ENCODE peak calls at places on chromosomes 5 and 9, in five cellular contexts. R is cardiac fibroblast; X is activated effector memory CD4-positive, alpha-beta T cell treated with anti-CD3 and anti-CD28 coated beads, Interleukin-2, amount 50 U/mL, for 16 hours; V is aorta; Y is AG09319. S is an unnamed sample.

GRCh38 chr5:139272471-139273321 is 20.8 kb upstream of the MATR3 start:
- DNase-seq in Y (no peak), R (no peak), X (no peak), V (no peak), S (no peak)

GRCh38 chr5:169013208-169013728 is 287.7 kb downstream of the SLIT3 start:
- DNase-seq in V (no peak), X (no peak), R (no peak), Y (no peak), S (no peak)

GRCh38 chr5:171908638-171909037 is 97.8 kb downstream of the FBXW11 start:
- DNase-seq in V (no peak), Y (no peak), X (no peak), R (no peak), S (no peak)

GRCh38 chr5:177455036-177455660 is 8.5 kb downstream of the PRR7 start:
- DNase-seq in Y (no peak), X (peak), V (peak), R (peak), S (peak)

GRCh38 chr5:140591747-140592372 is 27.2 kb downstream of the SLC35A4 start:
- DNase-seq in R (peak), V (no peak), Y (no peak), X (no peak), S (no peak)

GRCh38 chr5:16913840-16914435 is 22.1 kb downstream of the MYO10 start:
- DNase-seq in V (no peak), R (no peak), X (no peak), Y (no peak), S (no peak)

GRCh38 chr9:121778252-121779225 is 127.1 kb downstream of the DAB2IP start:
- DNase-seq in Y (no peak), X (no peak), V (no peak), R (no peak), S (no peak)

GRCh38 chr9:68546596-68547390 is 6.1 kb upstream of the TMEM252 start:
- DNase-seq in R (no peak), V (no peak), Y (no peak), X (no peak), S (no peak)

GRCh38 chr9:18447131-18447530 is 26.8 kb upstream of the ADAMTSL1 start:
- DNase-seq in V (peak), R (peak), Y (no peak), X (no peak), S (no peak)

GRCh38 chr5:133053463-133053862 is 1.6 kb downstream of the HSPA4 start:
- DNase-seq in V (no peak), X (no peak), Y (no peak), R (no peak), S (no peak)

GRCh38 chr5:97085126-97085786 is 57.2 kb downstream of the LIX1 start:
- DNase-seq in V (no peak), X (no peak), R (no peak), Y (no peak), S (no peak)

GRCh38 chr9:98860871-98861293 is 53.4 kb downstream of the GALNT12 start:
- DNase-seq in V (peak), R (peak), Y (peak), X (no peak), S (peak)

GRCh38 chr9:73269430-73270101 is 117.9 kb downstream of the ANXA1 start:
- DNase-seq in Y (no peak), R (peak), X (no peak), V (no peak), S (peak)

GRCh38 chr5:17357504-17357903 is 140.1 kb downstream of the BASP1 start:
- DNase-seq in X (no peak), R (no peak), Y (no peak), V (no peak), S (no peak)

GRCh38 chr5:11324521-11325289 is 563.7 kb upstream of the DAP start:
- DNase-seq in X (no peak), R (no peak), V (no peak), Y (no peak), S (no peak)

GRCh38 chr9:109145062-109145461 is 22.0 kb downstream of the FRRS1L start:
- DNase-seq in Y (no peak), R (no peak), X (no peak), V (no peak), S (no peak)

GRCh38 chr9:20611751-20612287 is 10.5 kb downstream of the MLLT3 start:
- DNase-seq in R (peak), Y (no peak), V (no peak), X (no peak), S (peak)

GRCh38 chr9:37026085-37026935 is 7.8 kb downstream of the PAX5 start:
- DNase-seq in V (no peak), R (no peak), Y (no peak), X (no peak), S (peak)

GRCh38 chr5:59749782-59750520 is 143.6 kb downstream of the PDE4D start:
- DNase-seq in V (no peak), X (no peak), Y (no peak), R (no peak), S (no peak)

GRCh38 chr5:158074992-158075769 is 216.2 kb upstream of the CLINT1 start:
- DNase-seq in X (peak), R (peak), Y (peak), V (peak), S (peak)

GRCh38 chr5:129053438-129053837 is 41.1 kb upstream of the ISOC1 start:
- DNase-seq in R (no peak), V (no peak), X (no peak), Y (no peak), S (no peak)

GRCh38 chr9:124266826-124267201 is 9.1 kb downstream of the NEK6 start:
- DNase-seq in R (no peak), Y (no peak), V (no peak), X (no peak), S (no peak)

GRCh38 chr9:83220737-83221136 is 157.8 kb upstream of the RASEF start:
- DNase-seq in V (no peak), X (no peak), R (peak), Y (no peak), S (no peak)

GRCh38 chr5:163433271-163433670 is 4.1 kb upstream of the CCNG1 start:
- DNase-seq in R (peak), V (no peak), X (no peak), Y (no peak), S (peak)

GRCh38 chr5:2334686-2335085 is 416.8 kb downstream of the IRX2 start:
- DNase-seq in R (no peak), V (no peak), X (no peak), Y (no peak), S (peak)

GRCh38 chr9:115364991-115365390 is 247.0 kb upstream of the TNC start:
- DNase-seq in R (no peak), V (no peak), X (no peak), Y (no peak), S (no peak)

GRCh38 chr5:167770461-167770860 is 521.0 kb upstream of the WWC1 start:
- DNase-seq in X (no peak), R (peak), Y (peak), V (no peak), S (no peak)

GRCh38 chr9:127050581-127050980 is 71.9 kb downstream of the ANGPTL2 start:
- DNase-seq in Y (no peak), X (no peak), V (no peak), R (no peak), S (no peak)

GRCh38 chr9:133331221-133331620 is 4.8 kb downstream of the SURF6 start:
- DNase-seq in V (peak), R (no peak), X (peak), Y (no peak), S (no peak)

GRCh38 chr5:172910828-172911627 is 48.2 kb upstream of the RPL26L1 start:
- DNase-seq in X (no peak), V (peak), R (peak), Y (no peak), S (peak)

GRCh38 chr9:129495422-129496186 is 125.3 kb downstream of the C9orf50 start:
- DNase-seq in Y (peak), X (peak), V (peak), R (peak), S (peak)

GRCh38 chr5:14406554-14406849 is 175.1 kb upstream of the OTULINL start:
- DNase-seq in V (no peak), X (no peak), Y (no peak), R (peak), S (no peak)

GRCh38 chr9:134554750-134555655 is 86.6 kb upstream of the COL5A1 start:
- DNase-seq in Y (no peak), R (no peak), V (no peak), X (no peak), S (peak)

GRCh38 chr5:146461319-146461718 is 14.2 kb downstream of the TCERG1 start:
- DNase-seq in V (no peak), R (no peak), Y (no peak), X (no peak), S (no peak)

GRCh38 chr5:125717209-125717608 is 706.0 kb upstream of the GRAMD2B start:
- DNase-seq in V (no peak), X (no peak), R (peak), Y (no peak), S (no peak)

GRCh38 chr9:134783699-134784039 is 96.9 kb upstream of the FCN2 start:
- DNase-seq in X (no peak), V (no peak), Y (no peak), R (no peak), S (no peak)

GRCh38 chr9:100427366-100428263 is 672 bp downstream of the MSANTD3 start:
- DNase-seq in V (peak), Y (no peak), X (no peak), R (peak), S (peak)

GRCh38 chr5:138408023-138408422 is 30.8 kb upstream of the REEP2 start:
- DNase-seq in V (no peak), X (peak), R (no peak), Y (no peak), S (no peak)

S was measured in neural progenitor cell.